ENCODE peak calls at places on chromosomes 16 and 17, in eight cellular contexts. S is Panc1, R is progenitor cell of endocrine pancreas, Z is OCI-LY7, F is neural progenitor cell, L is endothelial cell, T is heart left ventricle, H is transverse colon. V is an unnamed sample.

GRCh38 chr16:31201511-31202401 is 804 bp downstream of the PYCARD start:
- DNase-seq in S (no peak), R (peak), Z (peak), F (peak), L (peak), T (peak), H (peak), V (peak)

GRCh38 chr16:84303023-84303422 is 8.3 kb downstream of the WFDC1 start:
- DNase-seq in S (no peak), R (no peak), Z (no peak), F (no peak), L (no peak), T (no peak), H (peak), V (no peak)

GRCh38 chr16:81498351-81498750 is 53.7 kb downstream of the CMIP start:
- DNase-seq in S (no peak), R (no peak), Z (no peak), F (no peak), L (no peak), T (no peak), H (no peak), V (no peak)

GRCh38 chr17:72580321-72581127 is 459.7 kb downstream of the SOX9 start:
- DNase-seq in S (no peak), R (no peak), Z (no peak), F (no peak), L (no peak), T (no peak), H (peak), V (no peak)

GRCh38 chr16:53991181-53992056 is 287.5 kb downstream of the FTO start:
- DNase-seq in S (no peak), R (no peak), Z (no peak), F (peak), L (no peak), T (no peak), H (no peak), V (no peak)

GRCh38 chr16:89357055-89357454 is 133.3 kb downstream of the ANKRD11 start:
- DNase-seq in S (no peak), R (no peak), Z (no peak), F (no peak), L (no peak), T (no peak), H (no peak), V (no peak)

GRCh38 chr17:65278050-65278819 is 141.1 kb downstream of the RGS9 start:
- DNase-seq in S (no peak), R (peak), Z (peak), F (peak), L (peak), T (peak), H (peak), V (no peak)

GRCh38 chr17:82640046-82640445 is 8.2 kb downstream of the WDR45B start:
- DNase-seq in S (no peak), R (no peak), Z (no peak), F (no peak), L (no peak), T (no peak), H (no peak), V (no peak)

GRCh38 chr16:81715358-81716196 is 63.5 kb upstream of the PLCG2 start:
- DNase-seq in S (no peak), R (no peak), Z (peak), F (no peak), L (no peak), T (no peak), H (no peak), V (no peak)

GRCh38 chr16:72473631-72474030 is 301.7 kb upstream of the PMFBP1 start:
- DNase-seq in S (no peak), R (no peak), Z (no peak), F (no peak), L (no peak), T (no peak), H (no peak), V (no peak)

GRCh38 chr16:83539736-83540490 is 267.9 kb upstream of the HSBP1 start:
- DNase-seq in S (no peak), R (no peak), Z (no peak), F (no peak), L (no peak), T (no peak), H (no peak), V (no peak)

GRCh38 chr17:40316571-40317344 is 7.8 kb downstream of the RARA start:
- DNase-seq in S (no peak), R (no peak), Z (no peak), F (peak), L (peak), T (peak), H (peak), V (no peak)

GRCh38 chr17:2064980-2065785 is 10.3 kb downstream of the HIC1 start:
- DNase-seq in S (no peak), R (no peak), Z (peak), F (peak), L (peak), T (peak), H (peak), V (no peak)

GRCh38 chr17:35568561-35568960 is 7.9 kb upstream of the SLFN14 start:
- DNase-seq in S (no peak), R (no peak), Z (no peak), F (peak), L (no peak), T (no peak), H (peak), V (peak)

GRCh38 chr16:79677799-79678525 is 77.4 kb upstream of the MAF start:
- DNase-seq in S (no peak), R (no peak), Z (no peak), F (no peak), L (no peak), T (no peak), H (no peak), V (no peak)

GRCh38 chr16:2468725-2469398 is 2.2 kb upstream of the NTN3 start:
- DNase-seq in S (no peak), R (no peak), Z (peak), F (peak), L (no peak), T (peak), H (no peak), V (no peak)

GRCh38 chr16:4924593-4925378 is 12.2 kb downstream of the PPL start:
- DNase-seq in S (no peak), R (no peak), Z (no peak), F (peak), L (no peak), T (no peak), H (peak), V (no peak)

GRCh38 chr17:56656961-56657360 is 63.5 kb downstream of the NOG start:
- DNase-seq in S (no peak), R (no peak), Z (no peak), F (no peak), L (no peak), T (no peak), H (no peak), V (no peak)

GRCh38 chr16:89133457-89134127 is 38.0 kb upstream of the CDH15 start:
- DNase-seq in S (no peak), R (no peak), Z (no peak), F (no peak), L (no peak), T (no peak), H (no peak), V (peak)

GRCh38 chr17:4161179-4161559 is 18.2 kb downstream of the CYB5D2 start:
- DNase-seq in S (peak), R (no peak), Z (no peak), F (no peak), L (no peak), T (no peak), H (no peak), V (no peak)

GRCh38 chr16:85046957-85047866 is 19.6 kb downstream of the KIAA0513 start:
- DNase-seq in S (no peak), R (no peak), Z (no peak), F (no peak), L (no peak), T (no peak), H (peak), V (no peak)

GRCh38 chr16:30183961-30184429 is 593 bp downstream of the CORO1A start:
- DNase-seq in S (no peak), R (no peak), Z (peak), F (no peak), L (no peak), T (peak), H (peak), V (peak)

GRCh38 chr16:56584276-56584675 is 5.1 kb upstream of the MT3 start:
- DNase-seq in S (no peak), R (no peak), Z (no peak), F (no peak), L (no peak), T (no peak), H (no peak), V (no peak)

GRCh38 chr17:74211141-74211928 is 2.0 kb upstream of the TTYH2 start:
- DNase-seq in S (no peak), R (no peak), Z (no peak), F (peak), L (no peak), T (no peak), H (no peak), V (no peak)

GRCh38 chr17:29111816-29112499 is 68.2 kb downstream of the MYO18A start:
- DNase-seq in S (no peak), R (peak), Z (peak), F (peak), L (peak), T (peak), H (peak), V (peak)

GRCh38 chr16:20865420-20866126 is 34.6 kb downstream of the DCUN1D3 start:
- DNase-seq in S (no peak), R (no peak), Z (no peak), F (no peak), L (no peak), T (no peak), H (no peak), V (no peak)

GRCh38 chr17:29973005-29973404 is 31.6 kb downstream of the EFCAB5 start:
- DNase-seq in S (no peak), R (no peak), Z (no peak), F (no peak), L (no peak), T (no peak), H (peak), V (no peak)

GRCh38 chr17:36532435-36532975 is 2.2 kb downstream of the MYO19 start:
- DNase-seq in S (no peak), R (no peak), Z (no peak), F (no peak), L (no peak), T (no peak), H (no peak), V (no peak)

GRCh38 chr17:63780507-63780906 is 6.5 kb downstream of the DDX42 start:
- DNase-seq in S (no peak), R (no peak), Z (no peak), F (no peak), L (no peak), T (no peak), H (no peak), V (no peak)

GRCh38 chr16:3797473-3797872 is 80.1 kb upstream of the TRAP1 start:
- DNase-seq in S (no peak), R (no peak), Z (no peak), F (no peak), L (no peak), T (no peak), H (no peak), V (no peak)

GRCh38 chr16:27108051-27108770 is 41.5 kb downstream of the C16orf82 start:
- DNase-seq in S (no peak), R (no peak), Z (no peak), F (no peak), L (no peak), T (no peak), H (no peak), V (no peak)

GRCh38 chr17:17663160-17664072 is 17.8 kb upstream of the RAI1 start:
- DNase-seq in S (no peak), R (peak), Z (peak), F (peak), L (peak), T (peak), H (peak), V (peak)

GRCh38 chr17:58986005-58986404 is 120.7 kb downstream of the TRIM37 start:
- DNase-seq in S (no peak), R (no peak), Z (no peak), F (no peak), L (no peak), T (no peak), H (no peak), V (no peak)

GRCh38 chr16:21260870-21261791 is 17.0 kb downstream of the CRYM start:
- DNase-seq in S (peak), R (no peak), Z (no peak), F (no peak), L (no peak), T (peak), H (peak), V (no peak)

GRCh38 chr16:46932802-46933201 is 40.7 kb downstream of the DNAJA2 start:
- DNase-seq in S (no peak), R (no peak), Z (peak), F (no peak), L (no peak), T (no peak), H (no peak), V (no peak)

GRCh38 chr17:82664701-82665182 is 16.5 kb upstream of the WDR45B start:
- DNase-seq in S (no peak), R (no peak), Z (no peak), F (peak), L (no peak), T (peak), H (no peak), V (no peak)

GRCh38 chr17:78707016-78707415 is 75.1 kb downstream of the CYTH1 start:
- DNase-seq in S (no peak), R (no peak), Z (no peak), F (no peak), L (no peak), T (no peak), H (no peak), V (no peak)

GRCh38 chr17:78707923-78708322 is 74.2 kb downstream of the CYTH1 start:
- DNase-seq in S (no peak), R (no peak), Z (no peak), F (no peak), L (no peak), T (no peak), H (no peak), V (no peak)

GRCh38 chr17:78709119-78709681 is 72.9 kb downstream of the CYTH1 start:
- DNase-seq in S (no peak), R (no peak), Z (peak), F (no peak), L (no peak), T (no peak), H (no peak), V (no peak)

GRCh38 chr17:78709688-78710290 is 72.3 kb downstream of the CYTH1 start:
- DNase-seq in S (no peak), R (no peak), Z (no peak), F (no peak), L (no peak), T (no peak), H (no peak), V (no peak)

DNA sequence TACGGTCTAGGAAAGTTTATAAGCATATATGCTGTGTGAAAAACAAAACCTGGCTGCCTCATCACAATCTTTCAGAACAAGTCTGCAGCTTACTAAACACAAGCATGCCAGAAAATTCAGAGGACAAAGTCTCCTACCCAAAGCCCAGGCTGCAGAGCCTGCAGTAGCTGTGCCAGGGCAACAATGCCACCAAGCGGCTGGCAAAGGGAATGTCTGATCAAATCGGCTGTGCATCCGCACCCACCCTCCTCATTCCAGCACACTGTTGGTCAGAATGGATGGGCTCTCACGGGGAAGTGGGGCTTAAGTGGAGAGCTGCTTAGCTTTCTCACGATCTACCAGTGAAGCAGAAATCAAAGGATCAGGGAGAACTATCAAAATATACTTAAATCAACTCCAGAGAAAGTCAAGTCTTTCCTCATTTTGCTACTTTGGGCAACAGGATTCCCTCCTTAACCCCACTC is 73.5 kb downstream of the CYTH1 start:
- DNase-seq in S (peak), R (peak), Z (peak), F (peak), L (peak), T (peak), H (peak), V (peak)
- TF ChIP-seq CTCF in S (peak), R (peak), Z (peak), F (peak), L (peak), T (peak), H (peak), V (peak)

DNA sequence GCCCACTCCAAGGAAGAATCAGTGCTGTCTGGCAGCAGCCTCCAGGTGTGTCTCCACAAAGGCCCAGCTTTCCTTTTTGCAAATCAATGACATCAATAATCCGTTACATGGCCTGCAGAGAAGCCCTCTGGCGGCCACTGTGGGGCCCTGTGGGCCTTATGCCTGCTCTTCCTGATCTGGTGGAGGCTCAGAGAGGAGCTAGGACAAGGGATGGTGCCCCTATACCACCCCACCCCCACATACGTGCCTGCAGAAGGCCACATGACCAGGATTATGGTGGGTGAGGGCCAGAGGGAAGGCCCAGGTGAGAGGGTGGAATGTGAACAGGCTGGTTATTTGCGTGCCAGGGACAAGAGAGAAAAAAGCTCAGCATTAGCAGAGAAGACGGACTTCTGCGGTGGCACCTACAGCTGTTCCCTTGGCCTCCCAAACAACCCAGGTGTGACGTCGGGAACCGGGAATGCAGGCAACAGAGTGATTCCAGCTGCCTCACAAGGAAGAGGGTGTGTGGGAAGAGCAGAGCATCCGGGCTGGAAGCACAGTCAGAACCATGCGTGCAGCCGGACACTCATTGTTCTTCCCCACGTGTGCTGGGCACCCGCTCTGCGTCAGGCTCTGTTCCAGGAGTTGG is 22.5 kb downstream of the EIF4A3 start:
- DNase-seq in S (no peak), R (peak), Z (no peak), F (peak), L (peak), T (no peak), H (no peak), V (no peak)
- TF ChIP-seq CTCF in S (peak), R (peak), Z (peak), F (peak), L (no peak), T (no peak), H (peak), V (peak)

DNA sequence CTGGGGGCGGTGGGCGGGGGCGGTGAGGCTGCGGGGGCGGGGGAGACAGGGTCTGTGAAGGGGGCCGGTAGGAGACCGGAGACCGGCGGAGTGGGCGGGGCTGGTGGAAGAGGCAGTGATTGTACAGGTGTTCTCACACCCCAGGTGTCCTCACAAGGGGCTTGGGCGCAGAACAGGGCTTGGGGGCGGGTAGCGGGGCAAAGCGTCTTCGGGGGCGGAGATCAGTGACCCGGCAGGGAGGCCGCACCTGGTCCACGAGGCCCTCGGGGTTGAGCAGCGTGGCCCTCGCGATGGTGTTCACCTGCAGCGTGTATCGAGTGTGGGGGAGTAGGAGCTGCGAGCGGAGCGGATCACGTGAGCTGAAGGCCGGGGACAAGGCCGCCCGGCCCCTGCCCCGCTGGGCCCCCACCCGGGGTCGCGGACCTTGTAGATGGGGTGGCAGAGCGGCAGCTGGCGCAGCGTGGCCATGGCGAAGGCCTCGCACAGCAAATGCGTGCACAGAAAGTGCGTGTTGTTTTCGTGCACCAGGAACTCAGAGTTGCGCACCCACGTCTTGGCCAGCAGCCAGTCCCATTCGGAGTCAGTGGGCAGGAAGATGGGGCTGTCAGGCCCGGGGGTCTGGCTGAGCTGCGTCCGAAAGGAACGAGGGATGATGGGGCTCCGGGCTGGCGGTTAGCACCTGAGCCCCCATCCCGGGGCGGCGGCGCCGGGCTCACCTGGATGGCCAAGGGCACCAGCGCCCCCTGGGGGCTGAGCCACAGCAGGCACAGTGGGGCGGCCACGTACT is 8.5 kb downstream of the ALOXE3 start:
- DNase-seq in S (no peak), R (peak), Z (peak), F (peak), L (peak), T (peak), H (peak), V (no peak)
- TF ChIP-seq CTCF in S (peak), R (peak), Z (peak), F (peak), L (peak), T (peak), H (peak), V (peak)

DNA sequence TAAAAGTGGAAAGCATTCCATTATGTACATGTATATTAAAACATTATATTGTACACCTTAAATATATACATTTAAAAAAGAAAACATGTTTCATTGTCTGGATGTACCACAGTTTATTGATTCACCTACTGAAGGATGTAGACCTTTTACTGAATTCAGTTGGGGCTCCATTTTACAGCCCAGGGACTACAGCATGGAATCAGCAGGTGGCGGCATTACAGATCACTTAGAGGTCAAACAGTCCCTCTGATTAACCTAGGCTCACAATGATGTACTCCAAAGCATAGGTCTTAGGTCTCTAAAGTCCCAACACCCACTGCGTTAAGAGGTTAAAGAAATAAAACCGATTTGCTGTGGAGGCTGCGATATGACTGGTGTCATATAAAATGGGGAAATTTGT is 490.9 kb downstream of the SHISA9 start:
- DNase-seq in S (no peak), R (no peak), Z (peak), F (no peak), L (no peak), T (no peak), H (no peak), V (no peak)
- TF ChIP-seq CTCF in S (no peak), R (no peak), Z (peak), F (no peak), L (no peak), T (no peak), H (no peak), V (no peak)

V was measured in CD14-positive monocyte.